ENCODE peak calls at places on chromosomes 13 and 19, in nine cellular contexts. One of them, this sample, is unnamed.

GRCh38 chr13:50910483-50910805 is 853 bp downstream of the RNASEH2B start:
- DNase-seq in tibial nerve: no peak
- DNase-seq in stomach: no peak
- DNase-seq in body of pancreas: no peak
- DNase-seq in A549: peak
- DNase-seq in IMR-90: peak
- DNase-seq in breast epithelium: peak
- DNase-seq in esophagus squamous epithelium: no peak
- DNase-seq in gastrocnemius medialis: no peak
- DNase-seq in this sample: no peak

GRCh38 chr19:46482645-46483044 is 11.3 kb upstream of the PNMA8A start:
- DNase-seq in body of pancreas: no peak
- DNase-seq in stomach: no peak
- DNase-seq in breast epithelium: no peak
- DNase-seq in gastrocnemius medialis: no peak
- DNase-seq in tibial nerve: no peak
- DNase-seq in A549: no peak
- DNase-seq in esophagus squamous epithelium: no peak
- DNase-seq in IMR-90: peak
- DNase-seq in this sample: no peak

GRCh38 chr13:38566526-38566925 is 120.4 kb upstream of the FREM2 start:
- DNase-seq in IMR-90: no peak
- DNase-seq in A549: no peak
- DNase-seq in stomach: no peak
- DNase-seq in gastrocnemius medialis: no peak
- DNase-seq in esophagus squamous epithelium: no peak
- DNase-seq in tibial nerve: no peak
- DNase-seq in body of pancreas: no peak
- DNase-seq in breast epithelium: no peak
- DNase-seq in this sample: no peak

GRCh38 chr19:30228113-30228725 is 144.0 kb upstream of the ZNF536 start:
- DNase-seq in body of pancreas: no peak
- DNase-seq in tibial nerve: no peak
- DNase-seq in A549: no peak
- DNase-seq in stomach: no peak
- DNase-seq in gastrocnemius medialis: no peak
- DNase-seq in IMR-90: no peak
- DNase-seq in esophagus squamous epithelium: no peak
- DNase-seq in breast epithelium: no peak
- DNase-seq in this sample: peak

GRCh38 chr13:33167521-33167920 is 118.0 kb downstream of the STARD13 start:
- DNase-seq in breast epithelium: no peak
- DNase-seq in stomach: no peak
- DNase-seq in tibial nerve: no peak
- DNase-seq in esophagus squamous epithelium: no peak
- DNase-seq in body of pancreas: no peak
- DNase-seq in gastrocnemius medialis: no peak
- DNase-seq in A549: no peak
- DNase-seq in IMR-90: no peak
- DNase-seq in this sample: no peak

GRCh38 chr13:27271572-27272096 is 1.0 kb downstream of the RASL11A start:
- DNase-seq in esophagus squamous epithelium: no peak
- DNase-seq in IMR-90: no peak
- DNase-seq in body of pancreas: no peak
- DNase-seq in tibial nerve: no peak
- DNase-seq in A549: no peak
- DNase-seq in stomach: no peak
- DNase-seq in breast epithelium: no peak
- DNase-seq in gastrocnemius medialis: no peak
- DNase-seq in this sample: no peak

GRCh38 chr19:44657211-44657921 is 13.7 kb downstream of the PVR start:
- DNase-seq in IMR-90: peak
- DNase-seq in esophagus squamous epithelium: no peak
- DNase-seq in A549: peak
- DNase-seq in stomach: peak
- DNase-seq in body of pancreas: peak
- DNase-seq in gastrocnemius medialis: peak
- DNase-seq in tibial nerve: peak
- DNase-seq in breast epithelium: no peak
- DNase-seq in this sample: peak

GRCh38 chr19:41957838-41958366 is 1.2 kb downstream of the RABAC1 start:
- DNase-seq in stomach: peak
- DNase-seq in IMR-90: peak
- DNase-seq in tibial nerve: no peak
- DNase-seq in breast epithelium: peak
- DNase-seq in A549: peak
- DNase-seq in esophagus squamous epithelium: no peak
- DNase-seq in gastrocnemius medialis: peak
- DNase-seq in body of pancreas: peak
- DNase-seq in this sample: peak

GRCh38 chr13:60981407-60981806 is 434.2 kb downstream of the PCDH20 start:
- DNase-seq in IMR-90: no peak
- DNase-seq in breast epithelium: no peak
- DNase-seq in body of pancreas: no peak
- DNase-seq in A549: no peak
- DNase-seq in gastrocnemius medialis: no peak
- DNase-seq in esophagus squamous epithelium: no peak
- DNase-seq in tibial nerve: no peak
- DNase-seq in stomach: no peak
- DNase-seq in this sample: no peak

GRCh38 chr13:83452292-83452950 is 429.9 kb downstream of the SLITRK1 start:
- DNase-seq in tibial nerve: no peak
- DNase-seq in A549: no peak
- DNase-seq in stomach: no peak
- DNase-seq in body of pancreas: no peak
- DNase-seq in breast epithelium: no peak
- DNase-seq in IMR-90: no peak
- DNase-seq in gastrocnemius medialis: no peak
- DNase-seq in esophagus squamous epithelium: no peak
- DNase-seq in this sample: no peak

GRCh38 chr19:57321164-57321563 is 892 bp downstream of the ZNF543 start:
- DNase-seq in esophagus squamous epithelium: no peak
- DNase-seq in tibial nerve: no peak
- DNase-seq in IMR-90: no peak
- DNase-seq in breast epithelium: no peak
- DNase-seq in gastrocnemius medialis: no peak
- DNase-seq in A549: no peak
- DNase-seq in stomach: no peak
- DNase-seq in body of pancreas: no peak
- DNase-seq in this sample: no peak

GRCh38 chr19:35124098-35125060 is 8.8 kb downstream of the FXYD3 start:
- DNase-seq in esophagus squamous epithelium: no peak
- DNase-seq in tibial nerve: peak
- DNase-seq in IMR-90: peak
- DNase-seq in stomach: peak
- DNase-seq in breast epithelium: peak
- DNase-seq in gastrocnemius medialis: peak
- DNase-seq in body of pancreas: peak
- DNase-seq in A549: peak
- DNase-seq in this sample: peak

GRCh38 chr19:28869459-28869858 is 343.5 kb downstream of the UQCRFS1 start:
- DNase-seq in gastrocnemius medialis: no peak
- DNase-seq in body of pancreas: no peak
- DNase-seq in tibial nerve: no peak
- DNase-seq in stomach: no peak
- DNase-seq in IMR-90: no peak
- DNase-seq in breast epithelium: no peak
- DNase-seq in esophagus squamous epithelium: no peak
- DNase-seq in A549: no peak
- DNase-seq in this sample: no peak

GRCh38 chr19:28130066-28130511 is 1082.9 kb downstream of the UQCRFS1 start:
- DNase-seq in gastrocnemius medialis: no peak
- DNase-seq in body of pancreas: no peak
- DNase-seq in esophagus squamous epithelium: no peak
- DNase-seq in A549: no peak
- DNase-seq in breast epithelium: no peak
- DNase-seq in stomach: no peak
- DNase-seq in tibial nerve: no peak
- DNase-seq in IMR-90: no peak
- DNase-seq in this sample: no peak

GRCh38 chr19:20278342-20278741 is 111.3 kb downstream of the ZNF486 start:
- DNase-seq in A549: no peak
- DNase-seq in gastrocnemius medialis: no peak
- DNase-seq in tibial nerve: no peak
- DNase-seq in breast epithelium: no peak
- DNase-seq in IMR-90: no peak
- DNase-seq in body of pancreas: peak
- DNase-seq in esophagus squamous epithelium: no peak
- DNase-seq in stomach: peak
- DNase-seq in this sample: peak

GRCh38 chr13:72304121-72304745 is 423.2 kb downstream of the MZT1 start:
- DNase-seq in tibial nerve: no peak
- DNase-seq in stomach: no peak
- DNase-seq in IMR-90: no peak
- DNase-seq in A549: no peak
- DNase-seq in gastrocnemius medialis: no peak
- DNase-seq in breast epithelium: no peak
- DNase-seq in esophagus squamous epithelium: no peak
- DNase-seq in body of pancreas: no peak
- DNase-seq in this sample: no peak

GRCh38 chr19:13069415-13070369 is 33.0 kb downstream of the LYL1 start:
- DNase-seq in tibial nerve: no peak
- DNase-seq in body of pancreas: peak
- DNase-seq in stomach: no peak
- DNase-seq in IMR-90: no peak
- DNase-seq in breast epithelium: no peak
- DNase-seq in A549: no peak
- DNase-seq in gastrocnemius medialis: peak
- DNase-seq in esophagus squamous epithelium: no peak
- DNase-seq in this sample: no peak

GRCh38 chr13:25037057-25037813 is 58.7 kb upstream of the PABPC3 start:
- DNase-seq in IMR-90: peak
- DNase-seq in breast epithelium: no peak
- DNase-seq in A549: peak
- DNase-seq in gastrocnemius medialis: no peak
- DNase-seq in tibial nerve: no peak
- DNase-seq in stomach: peak
- DNase-seq in esophagus squamous epithelium: no peak
- DNase-seq in body of pancreas: peak
- DNase-seq in this sample: peak

GRCh38 chr19:43526884-43527859 is at the start of gene ETHE1:
- DNase-seq in esophagus squamous epithelium: no peak
- DNase-seq in IMR-90: peak
- DNase-seq in body of pancreas: peak
- DNase-seq in A549: peak
- DNase-seq in tibial nerve: peak
- DNase-seq in breast epithelium: peak
- DNase-seq in stomach: peak
- DNase-seq in gastrocnemius medialis: peak
- DNase-seq in this sample: peak
- TF ChIP-seq POLR2A in esophagus squamous epithelium: no peak
- TF ChIP-seq POLR2A in IMR-90: peak
- TF ChIP-seq POLR2A in body of pancreas: peak
- TF ChIP-seq POLR2A in A549: peak
- TF ChIP-seq POLR2A in tibial nerve: no peak
- TF ChIP-seq POLR2A in breast epithelium: peak
- TF ChIP-seq POLR2A in stomach: no peak
- TF ChIP-seq POLR2A in gastrocnemius medialis: peak
- TF ChIP-seq POLR2A in this sample: peak

DNA sequence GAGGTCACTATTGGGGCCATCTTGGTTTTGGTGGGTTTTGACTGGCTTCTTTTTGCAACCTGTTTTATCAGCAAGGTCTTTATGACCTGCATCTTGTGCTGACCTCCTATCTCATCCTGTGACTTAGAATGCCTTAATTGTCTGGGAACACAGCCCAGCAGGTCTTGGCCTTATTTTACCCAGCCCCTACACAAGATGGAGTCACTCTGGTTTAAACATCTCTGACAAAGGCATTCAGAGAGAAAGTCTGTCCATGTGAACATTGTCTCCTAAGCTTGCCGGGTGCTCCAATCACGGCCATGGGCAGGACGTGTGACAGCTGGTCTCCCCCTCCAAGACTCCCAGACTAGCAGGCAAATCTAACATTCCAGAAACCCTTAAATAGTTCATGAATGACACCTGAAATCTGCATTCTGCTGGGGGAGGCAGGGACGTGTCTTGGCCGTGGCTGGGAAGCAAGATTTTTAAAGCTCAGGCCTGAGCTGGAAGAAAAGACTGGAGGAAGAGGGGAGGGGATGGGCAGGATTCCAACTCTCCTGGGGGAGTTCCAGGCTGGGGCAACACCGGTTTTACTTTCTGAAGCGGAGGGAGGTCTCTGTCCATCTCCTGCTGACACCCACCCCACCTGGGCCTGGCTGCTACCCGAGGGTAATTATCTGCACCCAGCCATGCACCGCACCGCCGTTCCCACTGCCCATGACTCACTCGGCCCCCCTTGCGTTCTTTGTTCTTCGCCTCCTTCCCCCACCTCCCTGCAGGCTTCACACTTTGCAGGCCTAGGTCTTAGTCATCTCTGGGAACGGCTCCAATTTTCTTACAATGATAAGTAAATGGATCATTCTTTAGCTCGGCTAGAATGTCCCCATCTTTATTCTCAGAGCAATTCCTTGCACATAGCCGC is 11.5 kb upstream of the OR1M1 start:
- DNase-seq in breast epithelium: peak
- DNase-seq in A549: peak
- DNase-seq in tibial nerve: peak
- DNase-seq in body of pancreas: peak
- DNase-seq in IMR-90: peak
- DNase-seq in esophagus squamous epithelium: peak
- DNase-seq in stomach: peak
- DNase-seq in gastrocnemius medialis: no peak
- DNase-seq in this sample: peak
- TF ChIP-seq POLR2A in breast epithelium: no peak
- TF ChIP-seq POLR2A in A549: no peak
- TF ChIP-seq POLR2A in tibial nerve: no peak
- TF ChIP-seq POLR2A in body of pancreas: no peak
- TF ChIP-seq POLR2A in IMR-90: no peak
- TF ChIP-seq POLR2A in esophagus squamous epithelium: no peak
- TF ChIP-seq POLR2A in stomach: no peak
- TF ChIP-seq POLR2A in gastrocnemius medialis: no peak
- TF ChIP-seq POLR2A in this sample: no peak

GRCh38 chr19:49590071-49590970 is 661 bp upstream of the PRR12 start:
- DNase-seq in breast epithelium: peak
- DNase-seq in A549: peak
- DNase-seq in esophagus squamous epithelium: peak
- DNase-seq in gastrocnemius medialis: peak
- DNase-seq in body of pancreas: peak
- DNase-seq in tibial nerve: peak
- DNase-seq in IMR-90: peak
- DNase-seq in stomach: peak
- DNase-seq in this sample: peak
- TF ChIP-seq POLR2A in breast epithelium: no peak
- TF ChIP-seq POLR2A in A549: peak
- TF ChIP-seq POLR2A in esophagus squamous epithelium: no peak
- TF ChIP-seq POLR2A in gastrocnemius medialis: peak
- TF ChIP-seq POLR2A in body of pancreas: peak
- TF ChIP-seq POLR2A in tibial nerve: peak
- TF ChIP-seq POLR2A in IMR-90: peak
- TF ChIP-seq POLR2A in stomach: no peak
- TF ChIP-seq POLR2A in this sample: peak

GRCh38 chr19:11560404-11560988 is 1.5 kb upstream of the ELOF1 start:
- DNase-seq in IMR-90: peak
- DNase-seq in body of pancreas: peak
- DNase-seq in stomach: peak
- DNase-seq in gastrocnemius medialis: no peak
- DNase-seq in breast epithelium: no peak
- DNase-seq in esophagus squamous epithelium: no peak
- DNase-seq in tibial nerve: no peak
- DNase-seq in A549: peak
- DNase-seq in this sample: peak

GRCh38 chr19:11558881-11559828 is at the start of gene ELOF1:
- DNase-seq in tibial nerve: peak
- DNase-seq in IMR-90: peak
- DNase-seq in stomach: peak
- DNase-seq in esophagus squamous epithelium: peak
- DNase-seq in gastrocnemius medialis: peak
- DNase-seq in A549: peak
- DNase-seq in breast epithelium: peak
- DNase-seq in body of pancreas: peak
- DNase-seq in this sample: peak

GRCh38 chr19:11563530-11563929 is 4.5 kb upstream of the ELOF1 start:
- DNase-seq in tibial nerve: no peak
- DNase-seq in body of pancreas: no peak
- DNase-seq in A549: no peak
- DNase-seq in stomach: no peak
- DNase-seq in esophagus squamous epithelium: no peak
- DNase-seq in breast epithelium: no peak
- DNase-seq in IMR-90: no peak
- DNase-seq in gastrocnemius medialis: no peak
- DNase-seq in this sample: no peak
- TF ChIP-seq POLR2A in tibial nerve: no peak
- TF ChIP-seq POLR2A in body of pancreas: no peak
- TF ChIP-seq POLR2A in A549: no peak
- TF ChIP-seq POLR2A in stomach: no peak
- TF ChIP-seq POLR2A in esophagus squamous epithelium: no peak
- TF ChIP-seq POLR2A in breast epithelium: no peak
- TF ChIP-seq POLR2A in IMR-90: no peak
- TF ChIP-seq POLR2A in gastrocnemius medialis: no peak
- TF ChIP-seq POLR2A in this sample: no peak